ENCODE peak calls at places on chromosomes 6 and 20, in five cellular contexts. G, U, F, H and A are unnamed samples.
A peak's percentile ranks its signal among the peaks of the same experiment; 100 is the strongest.

GRCh38 chr6:17703256-17703694 is 3.5 kb downstream of the NUP153 start:
- DNase-seq in G (no peak), U (no peak), F (no peak), H (peak; percentile 83), A (no peak)

GRCh38 chr6:99432877-99433276 is 7.8 kb upstream of the PNISR start:
- DNase-seq in G (no peak), U (no peak), F (no peak), H (peak; percentile 4), A (no peak)

GRCh38 chr6:157831424-157832249 is 8.6 kb downstream of the SNX9 start:
- DNase-seq in G (no peak), U (no peak), F (no peak), H (no peak), A (peak; percentile 80)

GRCh38 chr6:132401120-132401940 is at the start of gene MOXD1:
- DNase-seq in G (no peak), U (no peak), F (no peak), H (no peak), A (peak; percentile 20)

GRCh38 chr6:98137391-98137790 is 697.0 kb upstream of the POU3F2 start:
- DNase-seq in G (no peak), U (no peak), F (no peak), H (no peak), A (no peak)

GRCh38 chr6:154514481-154514880 is 4.0 kb upstream of the CNKSR3 start:
- DNase-seq in G (no peak), U (no peak), F (no peak), H (no peak), A (no peak)

GRCh38 chr6:79313254-79313653 is 78.8 kb upstream of the HMGN3 start:
- DNase-seq in G (no peak), U (no peak), F (no peak), H (no peak), A (no peak)

GRCh38 chr6:152478377-152479010 is 158.7 kb downstream of the SYNE1 start:
- DNase-seq in G (no peak), U (no peak), F (no peak), H (no peak), A (no peak)

GRCh38 chr6:160102956-160103824 is 18.4 kb upstream of the SLC22A1 start:
- DNase-seq in G (no peak), U (no peak), F (no peak), H (no peak), A (peak; percentile 24)

GRCh38 chr20:47154089-47154488 is 202.4 kb downstream of the ZMYND8 start:
- DNase-seq in G (no peak), U (no peak), F (no peak), H (no peak), A (no peak)

GRCh38 chr6:147448212-147448611 is 60.3 kb upstream of the SAMD5 start:
- DNase-seq in G (no peak), U (no peak), F (no peak), H (no peak), A (no peak)

GRCh38 chr20:63863021-63863797 is 1.9 kb upstream of the TPD52L2 start:
- DNase-seq in G (no peak), U (no peak), F (no peak), H (no peak), A (no peak)

GRCh38 chr6:117776441-117776840 is 101.2 kb downstream of the NUS1 start:
- DNase-seq in G (no peak), U (no peak), F (no peak), H (peak; percentile 10), A (no peak)

GRCh38 chr6:125922322-125922860 is 34.2 kb upstream of the HINT3 start:
- DNase-seq in G (no peak), U (no peak), F (no peak), H (no peak), A (no peak)

GRCh38 chr6:125918681-125919566 is 37.6 kb upstream of the HINT3 start:
- DNase-seq in G (no peak), U (no peak), F (peak; percentile 81), H (peak; percentile 82), A (no peak)

GRCh38 chr6:125918230-125918629 is 38.3 kb upstream of the HINT3 start:
- DNase-seq in G (no peak), U (no peak), F (no peak), H (no peak), A (no peak)

GRCh38 chr6:125923371-125923877 is 33.1 kb upstream of the HINT3 start:
- DNase-seq in G (no peak), U (no peak), F (no peak), H (no peak), A (no peak)

DNA sequence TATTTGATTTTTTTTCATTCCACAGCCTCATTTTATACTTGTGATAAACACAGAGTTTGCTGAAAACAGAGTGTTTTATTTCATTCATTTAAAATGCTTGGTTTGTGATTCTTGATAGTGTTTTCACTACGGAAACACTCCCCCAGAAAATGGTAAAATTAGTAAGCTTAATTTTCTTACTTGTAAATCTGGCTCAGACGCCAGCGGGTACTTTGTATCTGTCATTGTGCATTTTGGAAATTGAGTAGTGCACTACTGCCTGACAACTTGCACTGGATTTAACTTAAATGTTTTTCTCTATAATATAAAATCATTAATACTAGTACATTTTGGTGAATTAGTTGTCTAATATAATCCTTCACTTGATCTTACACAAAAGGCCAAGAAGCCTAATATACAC is 37.0 kb upstream of the HINT3 start:
- DNase-seq in G (no peak), U (no peak), F (no peak), H (no peak), A (no peak)
- H3K4me3 ChIP-seq in G (peak overlapping the region; percentile 62), U (no peak overlapping the region), F (peak overlapping the region; percentile 19), H (no peak overlapping the region), A (no peak overlapping the region)

GRCh38 chr6:73285674-73286283 is 22.8 kb upstream of the KHDC1 start:
- DNase-seq in G (no peak), U (peak; percentile 9), F (no peak), H (peak; percentile 48), A (no peak)
- TF ChIP-seq CTCF in G (no peak), U (peak; percentile 42), F (peak; percentile 33), H (peak; percentile 47), A (peak; percentile 59)

GRCh38 chr6:33895988-33896387 is 92.2 kb upstream of the MLN start:
- DNase-seq in G (no peak), U (no peak), F (no peak), H (no peak), A (no peak)

GRCh38 chr6:33897193-33897479 is 93.3 kb upstream of the MLN start:
- DNase-seq in G (no peak), U (no peak), F (no peak), H (no peak), A (no peak)

GRCh38 chr6:33894438-33894837 is 90.6 kb upstream of the MLN start:
- DNase-seq in G (no peak), U (no peak), F (no peak), H (peak; percentile 33), A (no peak)

GRCh38 chr6:33896391-33897192 is 92.8 kb upstream of the MLN start:
- DNase-seq in G (no peak), U (no peak), F (no peak), H (no peak), A (no peak)

GRCh38 chr6:33895296-33895695 is 91.5 kb upstream of the MLN start:
- DNase-seq in G (no peak), U (no peak), F (no peak), H (no peak), A (no peak)
- H3K4me3 ChIP-seq in G (no peak overlapping the region), U (no peak overlapping the region), F (no peak overlapping the region), H (no peak overlapping the region), A (no peak overlapping the region)

GRCh38 chr6:64010010-64010409 is 374.4 kb downstream of the PHF3 start:
- DNase-seq in G (no peak), U (no peak), F (no peak), H (no peak), A (no peak)

GRCh38 chr6:64013061-64013410 is 377.4 kb downstream of the PHF3 start:
- DNase-seq in G (no peak), U (no peak), F (no peak), H (no peak), A (no peak)

GRCh38 chr6:64010646-64011045 is 375.0 kb downstream of the PHF3 start:
- DNase-seq in G (no peak), U (no peak), F (no peak), H (no peak), A (no peak)

GRCh38 chr6:64014581-64014980 is 379.0 kb downstream of the PHF3 start:
- DNase-seq in G (no peak), U (no peak), F (no peak), H (no peak), A (no peak)

GRCh38 chr6:64012351-64013060 is 376.9 kb downstream of the PHF3 start:
- DNase-seq in G (no peak), U (no peak), F (no peak), H (peak; percentile 1), A (peak; percentile 52)
- TF ChIP-seq CTCF in G (no peak), U (peak; percentile 25), F (no peak), H (peak; percentile 46), A (peak; percentile 88)

DNA sequence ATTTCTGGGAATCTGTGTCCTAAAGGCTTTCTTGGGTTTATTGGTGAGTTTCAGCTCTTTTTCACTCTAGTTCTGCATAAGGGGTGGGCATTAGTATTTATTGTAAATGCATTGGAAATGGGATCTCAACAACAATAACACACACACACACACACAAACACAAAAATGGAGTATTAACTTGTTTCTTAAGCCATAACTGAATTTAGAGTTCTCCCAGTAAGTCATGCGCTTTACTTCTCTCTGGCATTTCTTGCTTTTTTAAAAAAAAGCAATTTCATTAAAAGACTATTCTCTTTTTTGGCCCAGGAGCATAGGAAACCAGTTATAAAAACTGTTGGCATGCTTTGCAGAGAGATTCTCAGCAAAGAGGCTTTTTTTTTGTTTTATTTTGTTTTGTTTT is 128.7 kb downstream of the BCAS1 start:
- DNase-seq in G (no peak), U (no peak), F (no peak), H (no peak), A (no peak)
- H3K4me3 ChIP-seq in G (no peak overlapping the region), U (no peak overlapping the region), F (no peak overlapping the region), H (no peak overlapping the region), A (no peak overlapping the region)

DNA sequence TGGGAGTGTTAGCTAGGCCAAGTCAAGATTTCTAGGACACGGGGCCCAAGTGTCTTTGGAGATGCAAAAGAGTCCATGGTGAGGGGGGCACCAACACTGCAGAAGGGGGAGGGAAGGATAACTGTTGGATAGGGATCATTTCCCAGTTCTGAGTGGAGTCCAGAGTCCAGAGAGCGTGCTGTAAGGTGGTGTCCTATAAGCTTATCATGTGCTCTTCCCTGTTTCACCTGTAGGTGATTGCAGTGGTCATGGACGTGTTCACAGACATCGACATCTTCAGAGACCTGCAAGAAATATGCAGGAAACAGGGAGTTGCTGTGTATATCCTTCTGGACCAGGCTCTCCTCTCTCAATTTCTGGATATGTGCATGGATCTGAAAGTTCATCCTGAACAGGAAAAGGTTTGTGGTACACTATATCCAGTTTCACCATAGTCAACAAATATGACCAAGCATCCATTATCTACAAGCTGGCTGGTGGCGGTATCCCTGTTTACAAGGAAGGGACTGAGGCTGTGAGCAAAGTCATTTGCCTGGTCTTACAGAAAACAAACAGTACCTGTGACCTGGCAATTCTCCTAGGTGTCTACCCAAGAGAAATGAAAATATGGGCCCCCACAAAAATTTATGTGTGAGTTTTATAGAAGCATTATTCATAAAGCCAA is 15.6 kb downstream of the FAM83D start:
- DNase-seq in G (no peak), U (no peak), F (no peak), H (no peak), A (no peak)
- TF ChIP-seq CTCF in G (no peak), U (no peak), F (no peak), H (no peak), A (peak; percentile 13)

DNA sequence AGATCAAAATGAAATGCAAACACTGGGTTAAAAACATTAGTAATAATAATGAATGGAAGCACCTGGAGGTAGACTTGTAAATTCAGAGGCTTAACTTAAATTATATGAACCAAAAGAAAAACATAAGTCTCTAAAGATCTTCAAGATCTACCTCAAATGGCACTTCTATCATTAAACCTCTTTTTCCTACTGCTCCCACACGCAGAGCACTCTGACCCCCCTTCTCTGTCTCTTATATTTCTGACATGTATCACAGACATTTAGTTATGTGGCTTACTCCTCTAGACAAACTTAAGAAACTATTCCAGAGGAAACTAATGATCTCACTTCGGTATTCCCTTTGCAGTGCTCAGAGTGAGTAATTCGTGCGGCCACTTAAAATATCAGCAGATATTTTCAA is 1.1 kb downstream of the TBC1D32 start:
- DNase-seq in G (no peak), U (no peak), F (no peak), H (no peak), A (no peak)
- H3K4me3 ChIP-seq in G (no peak overlapping the region), U (no peak overlapping the region), F (no peak overlapping the region), H (no peak overlapping the region), A (no peak overlapping the region)